ENCODE peak calls at places on chromosomes 16 and 17, in four cellular contexts. Y, A, U and M are unnamed samples.

GRCh38 chr16:52512297-52512987 is 34.5 kb downstream of the TOX3 start:
- DNase-seq in Y (no peak), U (no peak), A (no peak), M (no peak)

GRCh38 chr16:12087901-12088364 is 111.4 kb downstream of the SNX29 start:
- DNase-seq in A (no peak), Y (no peak), U (no peak), M (no peak)

GRCh38 chr16:68408967-68409366 is 39.3 kb downstream of the SMPD3 start:
- DNase-seq in A (no peak), Y (no peak), U (no peak), M (no peak)

GRCh38 chr17:16381496-16381820 is 567 bp downstream of the UBB start:
- DNase-seq in A (peak), U (no peak), Y (peak), M (no peak)

GRCh38 chr17:49881054-49881402 is 33.2 kb upstream of the TAC4 start:
- DNase-seq in Y (no peak), A (no peak), U (no peak), M (no peak)

GRCh38 chr16:66911112-66911511 is 7.6 kb downstream of the CDH16 start:
- DNase-seq in Y (no peak), A (no peak), U (peak), M (no peak)

GRCh38 chr17:72053069-72053846 is 67.6 kb upstream of the SOX9 start:
- DNase-seq in A (no peak), Y (no peak), U (no peak), M (no peak)

GRCh38 chr17:19398301-19399181 is 11.6 kb upstream of the MFAP4 start:
- DNase-seq in A (no peak), Y (peak), U (peak), M (no peak)

GRCh38 chr17:2250140-2251095 is 53.2 kb downstream of the SMG6 start:
- DNase-seq in Y (no peak), A (peak), U (no peak), M (no peak)

GRCh38 chr16:28935924-28936783 is 4.4 kb downstream of the CD19 start:
- DNase-seq in A (peak), U (peak), Y (peak), M (peak)

GRCh38 chr16:52265446-52265861 is 281.5 kb downstream of the TOX3 start:
- DNase-seq in A (no peak), Y (no peak), U (no peak), M (no peak)

GRCh38 chr16:24991349-24991748 is 23.8 kb downstream of the ARHGAP17 start:
- DNase-seq in U (no peak), Y (no peak), A (no peak), M (no peak)
- TF ChIP-seq CTCF in U (no peak), Y (no peak), A (no peak), M (no peak)

DNA sequence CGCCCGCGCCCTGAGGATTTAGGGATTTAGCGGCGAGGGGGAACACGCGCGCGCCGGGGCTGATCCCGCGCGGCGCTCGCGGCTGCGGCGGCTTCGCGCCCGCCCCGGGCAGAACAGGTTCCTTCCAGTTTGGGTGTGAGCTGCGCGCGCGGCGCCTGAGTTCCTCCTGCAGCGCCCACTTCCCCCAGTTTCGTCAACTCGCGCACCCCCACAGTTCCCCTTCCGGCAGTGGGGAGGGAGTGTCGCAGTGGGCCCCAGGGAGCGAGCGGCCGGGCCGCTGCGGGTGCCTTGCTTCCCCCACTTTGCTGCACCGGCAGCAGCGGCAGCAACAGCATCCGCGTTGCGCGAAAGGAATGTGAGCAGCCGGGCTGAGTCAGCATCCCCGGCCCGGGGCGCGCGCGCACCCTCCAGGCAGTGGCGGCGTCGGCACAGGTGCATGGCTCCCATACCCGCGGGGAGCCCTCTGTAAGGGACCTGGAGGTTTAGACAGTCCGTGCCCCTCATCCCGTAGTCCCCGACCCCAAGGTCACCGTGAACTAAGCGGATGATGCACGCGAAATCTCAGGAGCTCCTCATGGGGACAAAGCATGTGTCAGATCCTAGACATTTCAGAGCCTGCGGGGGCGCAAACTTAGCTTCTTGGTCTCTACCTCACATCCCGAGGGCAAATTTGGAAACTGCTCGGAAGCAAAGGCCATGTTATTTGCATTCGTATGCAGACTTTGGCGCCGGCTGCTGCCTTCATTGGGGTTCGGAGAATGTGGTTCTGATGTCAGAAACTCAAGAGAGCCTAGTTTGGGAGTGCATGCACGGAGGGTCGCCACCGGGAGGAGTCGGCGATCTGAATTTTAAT is 767 bp downstream of the ARSG start:
- DNase-seq in U (peak), Y (peak), A (peak), M (peak)
- TF ChIP-seq CTCF in U (peak), Y (no peak), A (no peak), M (peak)

GRCh38 chr17:33497623-33498022 is 204.5 kb upstream of the ASIC2 start:
- DNase-seq in U (no peak), Y (no peak), A (no peak), M (no peak)

GRCh38 chr17:33494156-33494555 is 201.1 kb upstream of the ASIC2 start:
- DNase-seq in U (no peak), Y (peak), A (no peak), M (peak)

GRCh38 chr17:33492082-33492481 is 199.0 kb upstream of the ASIC2 start:
- DNase-seq in U (no peak), A (no peak), Y (no peak), M (no peak)

GRCh38 chr17:33492731-33493260 is 199.7 kb upstream of the ASIC2 start:
- DNase-seq in U (no peak), A (no peak), Y (no peak), M (no peak)

DNA sequence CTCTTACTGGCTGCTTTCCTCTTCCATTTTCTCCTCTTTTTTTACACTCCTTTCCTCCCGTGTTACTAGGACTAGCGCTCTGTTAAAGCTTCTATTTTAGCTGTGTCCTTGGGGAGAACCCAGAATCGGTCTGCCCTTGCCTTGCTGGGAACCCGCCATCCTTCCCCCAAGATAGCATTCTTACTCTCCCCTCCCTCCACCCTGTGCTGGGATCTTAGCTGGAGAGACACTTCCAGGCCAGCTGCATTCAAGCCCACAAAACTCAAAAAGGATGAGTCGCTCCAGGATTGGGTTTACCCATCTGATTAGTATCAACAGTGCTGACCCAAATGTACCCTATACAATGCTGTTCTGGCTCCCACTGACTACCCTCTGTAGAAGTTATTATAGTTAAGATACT is 200.5 kb upstream of the ASIC2 start:
- DNase-seq in Y (no peak), A (no peak), U (no peak), M (no peak)
- TF ChIP-seq CTCF in Y (no peak), A (no peak), U (no peak), M (no peak)

GRCh38 chr16:54175169-54175551 is 111.4 kb downstream of the IRX3 start:
- DNase-seq in U (no peak), Y (no peak), A (no peak), M (no peak)

GRCh38 chr16:54177052-54177856 is 109.3 kb downstream of the IRX3 start:
- DNase-seq in A (no peak), Y (no peak), U (no peak), M (no peak)

GRCh38 chr16:54177857-54178490 is 108.6 kb downstream of the IRX3 start:
- DNase-seq in U (no peak), A (no peak), Y (no peak), M (no peak)

GRCh38 chr16:54175552-54176375 is 110.8 kb downstream of the IRX3 start:
- DNase-seq in A (peak), U (no peak), Y (peak), M (no peak)

DNA sequence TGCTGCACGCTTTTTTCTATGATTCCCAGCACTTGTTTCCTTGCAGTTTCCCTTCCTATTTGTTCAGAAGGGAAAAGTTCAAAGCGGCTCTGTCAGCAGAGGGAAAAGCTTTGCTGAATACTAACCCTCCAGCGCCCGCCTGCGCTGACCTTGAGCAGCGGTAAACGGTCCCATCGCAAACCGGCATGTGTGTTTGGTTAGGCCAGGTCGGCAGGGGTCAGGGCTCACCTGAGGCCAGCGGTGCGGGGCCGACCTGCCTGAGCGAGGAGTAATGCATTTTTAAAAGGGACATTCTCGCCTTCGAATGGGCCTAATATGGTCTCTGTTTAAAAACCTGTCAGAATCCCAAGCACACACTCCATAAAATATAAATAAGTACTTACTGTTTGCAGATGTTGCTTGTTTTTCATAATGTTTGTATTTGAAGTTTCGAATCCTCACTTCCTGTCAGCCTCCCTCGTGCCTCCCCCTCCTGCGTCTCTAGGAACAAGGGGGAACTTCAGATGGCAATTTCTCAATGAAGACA is 110.1 kb downstream of the IRX3 start:
- DNase-seq in Y (no peak), U (no peak), A (no peak), M (no peak)
- TF ChIP-seq CTCF in Y (no peak), U (no peak), A (no peak), M (peak)

GRCh38 chr16:9279661-9280060 is 188.2 kb downstream of the HAPSTR1 start:
- DNase-seq in Y (no peak), A (no peak), U (no peak), M (no peak)
- TF ChIP-seq CTCF in Y (no peak), A (no peak), U (no peak), M (no peak)

GRCh38 chr17:29113334-29113733 is 66.9 kb downstream of the MYO18A start:
- DNase-seq in Y (no peak), A (no peak), U (no peak), M (no peak)
- TF ChIP-seq CTCF in Y (no peak), A (no peak), U (no peak), M (peak)

DNA sequence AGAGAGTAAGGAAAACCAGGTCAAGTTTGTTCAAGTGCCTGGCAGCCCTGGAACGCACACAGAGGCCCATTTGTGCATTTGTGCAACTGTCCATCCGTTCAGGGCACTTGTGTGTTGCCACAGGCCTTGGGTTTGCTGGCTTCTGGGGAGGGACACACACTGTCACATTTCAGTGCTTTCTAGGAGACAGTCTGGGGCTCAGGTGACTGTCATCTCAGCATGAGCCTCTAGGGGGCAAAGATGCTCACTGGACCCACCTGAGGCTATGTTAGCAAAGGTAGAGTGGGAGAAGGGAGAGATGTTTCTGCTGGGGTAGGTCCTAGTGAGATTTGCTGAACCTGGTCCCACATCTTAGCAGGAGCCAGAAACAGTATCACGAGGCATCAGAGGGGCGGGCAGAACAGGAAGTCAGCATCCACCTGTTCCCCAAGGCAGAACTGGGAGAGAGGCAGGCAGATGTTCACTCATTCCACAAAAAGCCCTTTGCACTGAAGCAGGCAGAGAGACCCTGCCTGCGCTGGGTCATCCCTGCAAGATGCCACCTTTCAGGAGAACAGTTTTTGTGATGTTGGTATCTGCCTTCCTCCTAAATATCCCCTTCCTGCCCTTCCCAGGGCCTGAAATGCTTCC is 48.5 kb downstream of the RAI1 start:
- DNase-seq in Y (no peak), A (no peak), U (peak), M (no peak)
- TF ChIP-seq CTCF in Y (peak), A (peak), U (peak), M (peak)

GRCh38 chr16:3717235-3718018 is at the start of gene TRAP1:
- DNase-seq in Y (peak), A (peak), U (peak), M (peak)
- TF ChIP-seq CTCF in Y (no peak), A (no peak), U (no peak), M (no peak)

DNA sequence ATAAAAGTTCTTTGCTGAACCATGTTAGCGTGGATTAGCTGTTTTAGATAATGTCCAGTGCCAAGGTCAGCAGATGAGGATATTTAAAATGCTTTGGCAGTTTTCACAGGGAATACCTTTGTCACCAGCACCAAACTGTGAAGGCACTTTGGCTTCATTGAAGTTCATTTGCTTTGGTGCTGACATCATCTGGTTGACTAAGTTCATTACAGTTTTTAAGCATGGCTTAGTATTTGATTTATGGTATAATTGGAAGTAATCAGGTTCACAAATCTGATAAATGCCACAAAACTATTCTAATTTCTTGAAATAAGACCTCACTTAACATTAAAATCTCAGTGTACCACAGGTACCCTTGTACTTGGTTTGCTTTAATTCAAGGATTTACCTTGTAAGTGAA is 4.3 kb downstream of the GID4 start:
- DNase-seq in A (peak), U (no peak), Y (peak), M (no peak)
- TF ChIP-seq CTCF in A (peak), U (peak), Y (no peak), M (peak)

DNA sequence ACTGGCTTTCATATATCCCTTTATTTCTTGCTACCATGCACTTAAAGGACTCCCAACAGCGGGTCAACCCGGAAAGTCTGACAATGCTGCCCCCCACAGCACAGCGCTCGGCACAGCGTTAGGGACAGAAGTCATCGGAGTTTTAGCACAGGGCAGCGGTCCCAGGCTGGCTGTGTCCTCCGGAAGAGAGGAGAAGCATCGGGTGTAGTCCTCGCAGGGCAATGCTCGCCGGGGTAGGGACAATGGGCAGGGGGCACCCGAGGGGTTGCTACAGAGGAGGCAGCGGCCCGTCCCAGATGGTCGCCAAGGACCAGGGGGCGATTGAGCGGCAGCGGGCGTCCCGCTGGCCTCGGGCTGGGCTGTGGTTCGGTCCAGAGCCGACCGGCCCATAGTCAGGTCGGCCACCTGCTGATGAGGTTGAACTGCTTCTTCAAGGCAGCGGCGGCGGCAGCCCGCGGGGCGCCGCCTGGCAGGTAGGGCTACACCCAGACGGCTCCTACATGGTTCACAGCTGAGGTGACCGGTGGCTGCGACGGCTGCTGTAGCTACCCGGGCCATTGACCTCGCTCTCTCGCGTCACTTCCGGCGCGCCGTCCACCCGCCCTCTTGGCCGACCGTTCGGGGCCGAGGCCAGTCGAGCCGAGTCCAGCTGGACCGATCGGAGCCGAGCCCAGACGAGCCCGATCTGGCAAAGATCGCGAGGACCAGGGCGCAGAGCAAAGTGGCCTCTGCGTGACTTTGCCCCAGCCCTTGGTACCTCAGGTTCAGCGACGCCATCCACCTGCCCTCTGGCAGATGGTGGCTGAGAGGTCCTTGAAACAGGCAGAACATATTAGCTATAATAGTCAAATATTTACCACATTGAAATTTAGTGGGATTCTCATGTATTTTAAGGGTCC is 4.7 kb upstream of the LCMT1 start:
- DNase-seq in A (peak), U (peak), Y (peak), M (peak)
- TF ChIP-seq CTCF in A (no peak), U (peak), Y (no peak), M (peak)